ENCODE peak calls at places on chromosomes 16 and 17, in four cellular contexts. One of them, this sample, is unnamed.

GRCh38 chr17:81517339-81518112 is 4.9 kb upstream of the ACTG1 start:
- DNase-seq in aorta: no peak
- DNase-seq in AG04450: no peak
- DNase-seq in dorsolateral prefrontal cortex: no peak
- DNase-seq in this sample: no peak

GRCh38 chr16:64951681-64952080 is 170.2 kb downstream of the CDH11 start:
- DNase-seq in aorta: no peak
- DNase-seq in dorsolateral prefrontal cortex: no peak
- DNase-seq in AG04450: no peak
- DNase-seq in this sample: no peak

GRCh38 chr17:27748360-27748825 is 51.9 kb downstream of the NOS2 start:
- DNase-seq in dorsolateral prefrontal cortex: no peak
- DNase-seq in AG04450: no peak
- DNase-seq in aorta: no peak
- DNase-seq in this sample: no peak

GRCh38 chr17:30819941-30820705 is 4.4 kb downstream of the CRLF3 start:
- DNase-seq in aorta: no peak
- DNase-seq in dorsolateral prefrontal cortex: no peak
- DNase-seq in AG04450: no peak
- DNase-seq in this sample: no peak

GRCh38 chr17:54813896-54814295 is 86.8 kb upstream of the TOM1L1 start:
- DNase-seq in aorta: no peak
- DNase-seq in AG04450: no peak
- DNase-seq in dorsolateral prefrontal cortex: no peak
- DNase-seq in this sample: no peak

GRCh38 chr17:17236295-17237025 is 508 bp downstream of the FLCN start:
- DNase-seq in dorsolateral prefrontal cortex: no peak
- DNase-seq in AG04450: no peak
- DNase-seq in aorta: no peak
- DNase-seq in this sample: no peak

GRCh38 chr17:2705263-2705662 is 6.3 kb downstream of the CLUH start:
- DNase-seq in AG04450: peak; percentile 29
- DNase-seq in aorta: peak; percentile 18
- DNase-seq in dorsolateral prefrontal cortex: peak; percentile 39
- DNase-seq in this sample: no peak

GRCh38 chr17:28693866-28694265 is 17.8 kb downstream of the PROCA1 start:
- DNase-seq in AG04450: no peak
- DNase-seq in dorsolateral prefrontal cortex: no peak
- DNase-seq in aorta: no peak
- DNase-seq in this sample: no peak

GRCh38 chr16:55901756-55902155 is 26.6 kb upstream of the CES5A start:
- DNase-seq in AG04450: no peak
- DNase-seq in aorta: no peak
- DNase-seq in dorsolateral prefrontal cortex: no peak
- DNase-seq in this sample: no peak

GRCh38 chr16:75727221-75727620 is 931 bp upstream of the CPHXL start:
- DNase-seq in dorsolateral prefrontal cortex: no peak
- DNase-seq in AG04450: no peak
- DNase-seq in aorta: no peak
- DNase-seq in this sample: no peak

GRCh38 chr16:77683845-77684526 is 38.3 kb upstream of the NUDT7 start:
- DNase-seq in AG04450: no peak
- DNase-seq in aorta: no peak
- DNase-seq in dorsolateral prefrontal cortex: no peak
- DNase-seq in this sample: no peak

DNA sequence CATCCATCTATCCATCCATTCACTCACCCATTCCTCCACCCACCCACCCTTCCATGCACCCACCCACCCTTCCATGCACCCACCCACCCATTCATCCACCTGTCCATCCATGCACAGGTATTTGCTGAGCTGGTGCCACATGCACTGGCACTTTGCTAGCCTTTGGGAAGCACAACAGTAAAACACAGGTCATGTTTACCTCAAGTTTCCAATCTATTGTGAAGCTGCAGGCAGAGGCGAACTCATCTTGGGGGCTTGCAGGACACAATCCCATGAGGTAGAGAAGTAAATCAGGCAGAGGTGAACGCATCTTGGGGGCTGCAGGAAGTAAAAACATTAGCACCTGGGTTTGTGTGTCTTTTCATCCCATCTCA is 35.6 kb upstream of the CBFA2T3 start:
- DNase-seq in dorsolateral prefrontal cortex: no peak
- DNase-seq in AG04450: no peak
- DNase-seq in aorta: no peak
- DNase-seq in this sample: no peak
- H3K27ac ChIP-seq in dorsolateral prefrontal cortex: no peak overlapping the region
- H3K27ac ChIP-seq in AG04450: no peak overlapping the region
- H3K27ac ChIP-seq in aorta: no peak overlapping the region
- H3K27ac ChIP-seq in this sample: no peak overlapping the region

DNA sequence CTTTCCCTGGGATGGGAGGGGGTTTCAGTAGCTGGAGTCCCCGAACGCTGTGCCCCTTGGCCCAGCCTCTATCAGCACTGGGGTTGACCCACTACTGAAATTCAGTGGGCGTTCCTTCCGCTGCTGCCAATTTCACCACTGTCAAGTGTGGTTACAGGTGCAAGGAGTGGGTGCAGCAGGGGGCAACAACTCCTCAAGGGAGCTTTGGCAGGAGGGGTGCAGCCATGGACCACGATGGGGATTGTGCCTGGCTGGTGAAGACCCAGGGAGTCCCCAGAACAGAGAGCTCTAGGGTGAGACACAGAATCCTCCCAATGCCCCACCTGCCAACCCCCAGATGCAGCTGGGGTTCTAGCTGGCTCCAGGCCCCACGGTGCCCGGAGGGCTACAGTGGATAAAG is 123.5 kb upstream of the SDK2 start:
- DNase-seq in dorsolateral prefrontal cortex: no peak
- DNase-seq in aorta: no peak
- DNase-seq in AG04450: no peak
- DNase-seq in this sample: no peak
- H3K27ac ChIP-seq in dorsolateral prefrontal cortex: no peak overlapping the region
- H3K27ac ChIP-seq in aorta: no peak overlapping the region
- H3K27ac ChIP-seq in AG04450: no peak overlapping the region
- H3K27ac ChIP-seq in this sample: no peak overlapping the region

DNA sequence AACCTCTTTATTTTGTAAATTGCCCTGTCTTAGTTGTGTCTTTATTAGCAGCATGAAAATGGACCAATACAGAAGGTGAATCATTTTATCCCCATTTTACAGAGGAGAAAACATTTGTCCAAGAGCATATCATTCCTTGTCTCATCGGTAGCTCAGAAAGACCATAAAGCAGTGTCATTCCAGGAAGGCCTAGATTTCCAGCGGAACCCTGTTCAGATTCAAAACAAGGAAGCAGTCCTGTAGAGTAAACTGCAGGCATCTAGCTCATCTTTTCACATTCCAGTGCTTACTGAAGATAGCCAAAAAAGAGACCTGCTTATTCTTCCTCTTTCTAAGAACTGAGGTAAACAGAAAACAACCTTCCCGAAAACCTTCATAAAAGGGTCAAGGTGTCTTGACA is 54.0 kb downstream of the PARN start:
- DNase-seq in dorsolateral prefrontal cortex: no peak
- DNase-seq in aorta: no peak
- DNase-seq in AG04450: no peak
- DNase-seq in this sample: no peak
- H3K27ac ChIP-seq in dorsolateral prefrontal cortex: no peak overlapping the region
- H3K27ac ChIP-seq in aorta: no peak overlapping the region
- H3K27ac ChIP-seq in AG04450: no peak overlapping the region
- H3K27ac ChIP-seq in this sample: no peak overlapping the region

GRCh38 chr16:27499659-27500055 is 50.1 kb downstream of the GTF3C1 start:
- DNase-seq in dorsolateral prefrontal cortex: no peak
- DNase-seq in aorta: no peak
- DNase-seq in AG04450: no peak
- DNase-seq in this sample: peak; percentile 38
- H3K27ac ChIP-seq in dorsolateral prefrontal cortex: peak overlapping the region; percentile 58
- H3K27ac ChIP-seq in aorta: no peak overlapping the region
- H3K27ac ChIP-seq in AG04450: no peak overlapping the region
- H3K27ac ChIP-seq in this sample: peak overlapping the region; percentile 81

GRCh38 chr17:6701719-6702118 is 11.4 kb downstream of the SLC13A5 start:
- DNase-seq in AG04450: no peak
- DNase-seq in aorta: no peak
- DNase-seq in dorsolateral prefrontal cortex: no peak
- DNase-seq in this sample: no peak
- H3K27ac ChIP-seq in AG04450: no peak overlapping the region
- H3K27ac ChIP-seq in aorta: no peak overlapping the region
- H3K27ac ChIP-seq in dorsolateral prefrontal cortex: no peak overlapping the region
- H3K27ac ChIP-seq in this sample: no peak overlapping the region

GRCh38 chr17:58148609-58149008 is 425 bp downstream of the OR4D1 start:
- DNase-seq in AG04450: no peak
- DNase-seq in aorta: no peak
- DNase-seq in dorsolateral prefrontal cortex: no peak
- DNase-seq in this sample: no peak
- H3K27ac ChIP-seq in AG04450: no peak overlapping the region
- H3K27ac ChIP-seq in aorta: no peak overlapping the region
- H3K27ac ChIP-seq in dorsolateral prefrontal cortex: no peak overlapping the region
- H3K27ac ChIP-seq in this sample: no peak overlapping the region

GRCh38 chr16:15972046-15972868 is 22.8 kb downstream of the ABCC1 start:
- DNase-seq in AG04450: no peak
- DNase-seq in dorsolateral prefrontal cortex: no peak
- DNase-seq in aorta: no peak
- DNase-seq in this sample: no peak

GRCh38 chr16:15971435-15971805 is 22.0 kb downstream of the ABCC1 start:
- DNase-seq in aorta: no peak
- DNase-seq in dorsolateral prefrontal cortex: no peak
- DNase-seq in AG04450: no peak
- DNase-seq in this sample: no peak

GRCh38 chr16:15975172-15975571 is 25.8 kb downstream of the ABCC1 start:
- DNase-seq in dorsolateral prefrontal cortex: no peak
- DNase-seq in AG04450: no peak
- DNase-seq in aorta: no peak
- DNase-seq in this sample: no peak

GRCh38 chr16:15973997-15974396 is 24.6 kb downstream of the ABCC1 start:
- DNase-seq in dorsolateral prefrontal cortex: no peak
- DNase-seq in AG04450: no peak
- DNase-seq in aorta: no peak
- DNase-seq in this sample: no peak

GRCh38 chr16:15973460-15973859 is 24.0 kb downstream of the ABCC1 start:
- DNase-seq in aorta: no peak
- DNase-seq in dorsolateral prefrontal cortex: no peak
- DNase-seq in AG04450: no peak
- DNase-seq in this sample: no peak
- H3K27ac ChIP-seq in aorta: no peak overlapping the region
- H3K27ac ChIP-seq in dorsolateral prefrontal cortex: no peak overlapping the region
- H3K27ac ChIP-seq in AG04450: no peak overlapping the region
- H3K27ac ChIP-seq in this sample: peak overlapping the region; percentile 80

DNA sequence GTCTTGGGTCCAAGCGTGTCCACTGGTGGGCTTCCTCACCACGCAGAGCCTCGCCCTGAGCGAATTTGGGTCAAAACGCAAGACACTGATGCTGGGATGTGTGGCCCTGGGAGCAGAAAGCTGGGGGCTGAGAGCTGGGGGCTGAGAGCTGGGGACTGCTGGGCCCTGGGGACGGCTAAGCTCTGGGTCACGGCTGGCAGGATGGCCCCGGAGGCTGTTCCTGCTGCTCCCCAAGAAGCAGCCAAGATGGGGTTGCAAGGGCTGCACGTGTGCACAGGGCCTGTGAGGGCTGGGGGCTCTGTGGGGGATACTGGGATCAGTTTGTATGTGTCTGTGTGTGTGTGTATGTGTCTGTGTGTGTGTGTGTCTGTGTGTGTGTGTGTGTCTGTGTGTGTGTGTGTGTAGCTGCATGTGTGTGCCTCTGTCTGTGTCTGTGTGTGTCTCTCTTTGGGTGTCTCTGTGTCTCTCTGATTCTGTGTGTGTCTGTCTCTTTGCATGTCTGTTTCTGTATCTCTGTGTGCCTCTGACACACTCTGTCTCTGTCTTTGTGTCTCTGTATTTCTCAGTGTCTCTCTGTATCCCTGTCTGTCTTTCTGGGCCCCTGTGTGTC is 38.2 kb upstream of the CIBAR2 start:
- DNase-seq in AG04450: no peak
- DNase-seq in aorta: no peak
- DNase-seq in dorsolateral prefrontal cortex: no peak
- DNase-seq in this sample: no peak
- H3K27ac ChIP-seq in AG04450: no peak overlapping the region
- H3K27ac ChIP-seq in aorta: no peak overlapping the region
- H3K27ac ChIP-seq in dorsolateral prefrontal cortex: no peak overlapping the region
- H3K27ac ChIP-seq in this sample: peak overlapping the region; percentile 94

DNA sequence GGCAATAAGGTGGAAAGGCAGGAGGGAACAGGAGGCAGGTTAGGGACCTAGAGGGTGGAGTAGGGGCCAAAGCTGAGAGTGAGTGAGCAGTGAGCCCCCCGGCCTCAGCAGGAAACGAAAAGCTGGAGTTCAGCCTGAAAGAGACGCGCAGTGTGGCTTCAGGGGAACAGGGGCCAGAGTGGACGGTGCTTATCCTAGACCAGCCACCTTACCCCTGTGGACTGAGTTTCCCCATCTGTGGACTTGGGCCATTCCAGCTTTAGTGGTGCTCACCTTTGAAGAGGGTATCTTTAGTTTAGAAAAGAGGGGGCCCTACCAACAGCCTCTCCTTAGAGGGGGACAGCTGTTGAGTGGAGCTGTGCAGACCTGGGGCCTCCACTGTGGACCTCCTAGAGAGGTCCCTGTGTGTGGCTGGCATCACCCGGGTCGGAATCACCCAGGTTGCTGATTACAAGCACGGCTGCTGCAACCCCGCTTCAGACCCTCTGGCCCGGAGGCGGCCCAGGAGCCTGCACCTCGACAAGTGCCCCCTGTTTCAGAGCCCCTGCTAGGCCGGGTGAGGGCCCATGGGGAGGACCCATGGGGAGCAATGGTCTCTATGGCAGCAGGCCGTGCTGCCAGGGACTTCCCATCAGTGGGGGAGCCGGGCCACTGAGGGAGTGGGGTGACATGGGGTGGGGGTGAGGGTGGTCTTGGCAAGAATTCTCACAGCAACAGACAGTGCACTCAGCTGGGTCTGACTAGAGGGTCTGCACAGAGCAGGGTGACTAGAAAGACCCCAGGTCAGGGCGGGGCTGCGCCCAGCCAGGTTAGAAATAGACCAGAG is 2.6 kb downstream of the GPR142 start:
- DNase-seq in AG04450: no peak
- DNase-seq in aorta: no peak
- DNase-seq in dorsolateral prefrontal cortex: no peak
- DNase-seq in this sample: no peak
- H3K27ac ChIP-seq in AG04450: no peak overlapping the region
- H3K27ac ChIP-seq in aorta: no peak overlapping the region
- H3K27ac ChIP-seq in dorsolateral prefrontal cortex: no peak overlapping the region
- H3K27ac ChIP-seq in this sample: no peak overlapping the region

DNA sequence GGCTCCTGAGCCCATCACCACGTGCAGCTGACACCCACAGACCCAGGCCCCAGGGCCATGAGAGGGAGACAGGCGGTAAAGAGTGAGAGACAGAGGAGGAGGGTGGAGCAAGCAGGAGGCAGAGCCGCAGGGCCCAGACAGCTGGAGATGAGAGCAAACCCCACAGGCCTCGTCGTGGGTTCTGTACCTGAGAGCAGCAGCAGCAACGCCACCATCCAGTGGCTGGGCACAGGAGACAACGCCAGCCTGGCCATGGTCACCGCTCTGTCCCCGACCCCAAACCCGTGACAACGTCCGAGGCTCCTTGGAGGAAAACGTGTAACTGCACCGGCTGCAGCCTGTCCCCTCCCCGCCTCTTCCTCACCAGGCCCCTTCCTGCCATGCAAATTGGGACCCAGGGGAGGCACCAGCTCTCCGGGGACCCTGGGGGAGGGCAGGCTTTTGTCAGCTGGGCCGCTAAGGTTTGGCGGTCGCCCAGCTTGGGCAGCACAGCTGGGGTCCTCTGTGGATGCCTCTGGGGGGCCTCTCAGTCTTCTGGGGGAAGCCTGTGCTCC is at the start of gene CD79B:
- DNase-seq in aorta: no peak
- DNase-seq in dorsolateral prefrontal cortex: no peak
- DNase-seq in AG04450: no peak
- DNase-seq in this sample: no peak
- H3K27ac ChIP-seq in aorta: no peak within 1 kb of the TSS
- H3K27ac ChIP-seq in dorsolateral prefrontal cortex: no peak within 1 kb of the TSS
- H3K27ac ChIP-seq in AG04450: no peak within 1 kb of the TSS
- H3K27ac ChIP-seq in this sample: peak within 1 kb of the TSS; percentile 82

This sample was measured in left ventricle myocardium inferior.